ENCODE peak calls at places on chromosomes 12 and 14, in ten cellular contexts. Z, J, L, P, N, A, H, K, R and U are unnamed samples.

GRCh38 chr12:23760495-23760894 is 189.0 kb downstream of the SOX5 start:
- DNase-seq in Z (no peak), J (no peak), L (no peak), P (peak), N (peak), A (no peak), H (no peak), K (peak), R (no peak), U (no peak)

GRCh38 chr12:117114784-117115183 is 15.6 kb upstream of the TESC start:
- DNase-seq in Z (no peak), J (no peak), L (no peak), P (no peak), N (no peak), A (no peak), H (no peak), K (no peak), R (no peak), U (peak)

GRCh38 chr14:93160353-93160801 is 24.3 kb downstream of the MOAP1 start:
- DNase-seq in Z (peak), J (peak), L (peak), P (peak), N (no peak), A (no peak), H (no peak), K (no peak), R (no peak), U (no peak)

GRCh38 chr12:6092784-6093722 is 31.4 kb downstream of the VWF start:
- DNase-seq in Z (no peak), J (no peak), L (no peak), P (peak), N (no peak), A (no peak), H (no peak), K (peak), R (no peak), U (peak)

GRCh38 chr12:29698756-29699155 is 85.0 kb downstream of the TMTC1 start:
- DNase-seq in Z (no peak), J (no peak), L (no peak), P (peak), N (no peak), A (no peak), H (no peak), K (no peak), R (no peak), U (no peak)

GRCh38 chr14:96263347-96264199 is 7.6 kb downstream of the BDKRB1 start:
- DNase-seq in Z (peak), J (no peak), L (no peak), P (peak), N (no peak), A (no peak), H (no peak), K (no peak), R (no peak), U (no peak)

GRCh38 chr14:20631023-20631820 is 10.3 kb downstream of the OR6S1 start:
- DNase-seq in Z (peak), J (peak), L (peak), P (no peak), N (peak), A (no peak), H (no peak), K (peak), R (peak), U (no peak)

GRCh38 chr12:130212384-130212783 is 50.1 kb downstream of the FZD10 start:
- DNase-seq in Z (no peak), J (no peak), L (no peak), P (no peak), N (no peak), A (no peak), H (no peak), K (no peak), R (no peak), U (no peak)

GRCh38 chr14:79587194-79587593 is 624.1 kb downstream of the DIO2 start:
- DNase-seq in Z (no peak), J (peak), L (no peak), P (no peak), N (no peak), A (no peak), H (no peak), K (peak), R (no peak), U (no peak)

GRCh38 chr12:6253278-6253677 is 53.1 kb downstream of the CD9 start:
- DNase-seq in Z (no peak), J (no peak), L (no peak), P (no peak), N (no peak), A (no peak), H (no peak), K (no peak), R (no peak), U (no peak)

GRCh38 chr14:41636492-41637392 is 30.1 kb downstream of the LRFN5 start:
- DNase-seq in Z (no peak), J (no peak), L (no peak), P (no peak), N (no peak), A (no peak), H (no peak), K (peak), R (no peak), U (no peak)

GRCh38 chr12:102730996-102731395 is 186.0 kb downstream of the PAH start:
- DNase-seq in Z (no peak), J (no peak), L (no peak), P (peak), N (no peak), A (no peak), H (no peak), K (no peak), R (no peak), U (no peak)

GRCh38 chr12:92365836-92366235 is 220.2 kb upstream of the BTG1 start:
- DNase-seq in Z (no peak), J (no peak), L (no peak), P (no peak), N (peak), A (no peak), H (no peak), K (no peak), R (no peak), U (no peak)

GRCh38 chr14:23579311-23579630 is 681 bp upstream of the JPH4 start:
- DNase-seq in Z (no peak), J (no peak), L (no peak), P (no peak), N (no peak), A (no peak), H (no peak), K (no peak), R (no peak), U (no peak)

GRCh38 chr14:72645706-72646105 is 248.2 kb downstream of the DPF3 start:
- DNase-seq in Z (no peak), J (no peak), L (no peak), P (no peak), N (no peak), A (no peak), H (no peak), K (no peak), R (no peak), U (no peak)

GRCh38 chr14:79638647-79639266 is 572.5 kb downstream of the DIO2 start:
- DNase-seq in Z (no peak), J (no peak), L (no peak), P (no peak), N (no peak), A (no peak), H (no peak), K (no peak), R (no peak), U (no peak)

GRCh38 chr12:46786774-46787173 is 39.0 kb downstream of the SLC38A4 start:
- DNase-seq in Z (no peak), J (no peak), L (no peak), P (no peak), N (no peak), A (no peak), H (no peak), K (peak), R (no peak), U (no peak)

GRCh38 chr12:52767427-52767826 is 9.7 kb downstream of the KRT76 start:
- DNase-seq in Z (no peak), J (no peak), L (no peak), P (no peak), N (no peak), A (no peak), H (no peak), K (no peak), R (no peak), U (no peak)

GRCh38 chr12:52530905-52531304 is 10.7 kb upstream of the KRT5 start:
- DNase-seq in Z (no peak), J (no peak), L (no peak), P (no peak), N (no peak), A (no peak), H (no peak), K (no peak), R (no peak), U (peak)

GRCh38 chr14:93142854-93143652 is 27.3 kb upstream of the ITPK1 start:
- DNase-seq in Z (no peak), J (no peak), L (no peak), P (no peak), N (no peak), A (no peak), H (peak), K (no peak), R (no peak), U (no peak)

GRCh38 chr12:11746024-11746771 is 96.7 kb downstream of the ETV6 start:
- DNase-seq in Z (no peak), J (peak), L (no peak), P (no peak), N (no peak), A (peak), H (no peak), K (no peak), R (no peak), U (no peak)

GRCh38 chr12:27014859-27015729 is 910 bp upstream of the TM7SF3 start:
- DNase-seq in Z (peak), J (peak), L (no peak), P (no peak), N (no peak), A (no peak), H (no peak), K (no peak), R (no peak), U (no peak)

GRCh38 chr12:91406920-91407341 is 224.3 kb upstream of the DCN start:
- DNase-seq in Z (no peak), J (no peak), L (no peak), P (peak), N (no peak), A (no peak), H (no peak), K (peak), R (no peak), U (no peak)